ENCODE peak calls at places on chromosomes 16 and 17, in five cellular contexts. D, T, X, B and O are unnamed samples.

GRCh38 chr17:74981979-74982662 is 5.3 kb upstream of the CDR2L start:
- DNase-seq in D (peak), T (peak), X (peak), B (peak), O (peak)

GRCh38 chr17:10226930-10227695 is 28.7 kb upstream of the GAS7 start:
- DNase-seq in B (peak), X (peak), D (peak), T (peak), O (peak)

GRCh38 chr16:80580109-80580832 is 39.5 kb downstream of the DYNLRB2 start:
- DNase-seq in B (no peak), D (peak), X (no peak), T (peak), O (no peak)

GRCh38 chr16:5523794-5524193 is 426.2 kb upstream of the EEF2KMT start:
- DNase-seq in D (no peak), X (no peak), T (no peak), B (no peak), O (no peak)

GRCh38 chr17:9120471-9120870 is 99.2 kb downstream of the NTN1 start:
- DNase-seq in B (no peak), D (no peak), T (no peak), X (no peak), O (peak)

GRCh38 chr17:33142703-33143299 is 150.3 kb downstream of the ASIC2 start:
- DNase-seq in D (peak), B (no peak), X (no peak), T (no peak), O (peak)

GRCh38 chr17:53462393-53462811 is 360.3 kb upstream of the KIF2B start:
- DNase-seq in B (no peak), X (no peak), T (no peak), D (peak), O (no peak)

GRCh38 chr17:2050246-2050866 is 4.5 kb upstream of the HIC1 start:
- DNase-seq in T (peak), D (peak), X (peak), B (peak), O (peak)

GRCh38 chr17:57574040-57574513 is 171.0 kb downstream of the CCDC182 start:
- DNase-seq in B (peak), D (no peak), T (no peak), X (no peak), O (no peak)

GRCh38 chr17:77070888-77071279 is 69.9 kb upstream of the SEC14L1 start:
- DNase-seq in X (no peak), B (no peak), T (no peak), D (no peak), O (no peak)

GRCh38 chr17:36703860-36704266 is 102.5 kb downstream of the MRM1 start:
- DNase-seq in X (peak), B (peak), T (peak), D (no peak), O (peak)

GRCh38 chr16:85858984-85859817 is 39.8 kb upstream of the IRF8 start:
- DNase-seq in X (no peak), D (no peak), B (no peak), T (no peak), O (no peak)

GRCh38 chr17:75155191-75155601 is 884 bp upstream of the JPT1 start:
- DNase-seq in T (no peak), D (no peak), B (no peak), X (no peak), O (peak)

GRCh38 chr17:73571524-73572130 is 72.6 kb downstream of the SDK2 start:
- DNase-seq in D (no peak), X (peak), T (no peak), B (no peak), O (no peak)

GRCh38 chr16:31193874-31194273 is 8.7 kb downstream of the PYCARD start:
- DNase-seq in B (no peak), T (no peak), D (no peak), X (no peak), O (no peak)

GRCh38 chr17:81349397-81350319 is 45.6 kb upstream of the BAHCC1 start:
- DNase-seq in B (no peak), X (no peak), D (peak), T (no peak), O (no peak)

GRCh38 chr16:2498531-2499253 is 15.1 kb upstream of the ATP6V0C start:
- DNase-seq in B (no peak), T (no peak), D (no peak), X (peak), O (no peak)

GRCh38 chr16:83955218-83956130 is 2.4 kb downstream of the OSGIN1 start:
- DNase-seq in B (peak), X (no peak), T (no peak), D (no peak), O (no peak)

GRCh38 chr17:58513391-58513912 is 986 bp downstream of the MTMR4 start:
- DNase-seq in D (no peak), B (no peak), X (no peak), T (no peak), O (no peak)

GRCh38 chr16:28981517-28981916 is 3.3 kb upstream of the LAT start:
- DNase-seq in X (no peak), D (no peak), T (peak), B (no peak), O (peak)

GRCh38 chr16:1830213-1830612 is 3.2 kb downstream of the FAHD1 start:
- DNase-seq in B (no peak), X (no peak), T (no peak), D (no peak), O (no peak)

GRCh38 chr16:55498101-55498500 is 10.8 kb upstream of the LPCAT2 start:
- DNase-seq in T (no peak), X (no peak), D (no peak), B (no peak), O (no peak)

GRCh38 chr17:42744283-42744805 is 496 bp downstream of the EZH1 start:
- DNase-seq in D (peak), X (peak), T (peak), B (peak), O (no peak)

GRCh38 chr16:84925092-84925772 is 86.1 kb downstream of the ZDHHC7 start:
- DNase-seq in T (peak), B (peak), D (peak), X (peak), O (peak)

GRCh38 chr16:80309178-80309577 is 231.6 kb upstream of the DYNLRB2 start:
- DNase-seq in B (no peak), D (no peak), X (no peak), T (no peak), O (no peak)

GRCh38 chr17:4241535-4241934 is 22.2 kb downstream of the ANKFY1 start:
- DNase-seq in D (no peak), T (no peak), B (no peak), X (no peak), O (no peak)

GRCh38 chr17:46917041-46917440 is 5.9 kb upstream of the GOSR2 start:
- DNase-seq in T (no peak), X (no peak), D (no peak), B (no peak), O (no peak)

GRCh38 chr17:55644346-55644745 is 78.3 kb downstream of the TMEM100 start:
- DNase-seq in D (no peak), B (no peak), T (no peak), X (no peak), O (no peak)

GRCh38 chr16:14070877-14071575 is at the start of gene MRTFB:
- DNase-seq in T (peak), D (peak), X (peak), B (peak), O (peak)

GRCh38 chr17:70144260-70144846 is 25.0 kb upstream of the KCNJ2 start:
- DNase-seq in D (no peak), X (no peak), B (no peak), T (no peak), O (no peak)

GRCh38 chr17:74153821-74154430 is 49.6 kb upstream of the RPL38 start:
- DNase-seq in X (no peak), B (no peak), T (no peak), D (no peak), O (no peak)

GRCh38 chr17:9824094-9824493 is 1.6 kb upstream of the GLP2R start:
- DNase-seq in T (no peak), X (no peak), B (no peak), D (no peak), O (no peak)

GRCh38 chr16:6447046-6447445 is 885.6 kb upstream of the RBFOX1 start:
- DNase-seq in B (no peak), D (no peak), T (no peak), X (no peak), O (no peak)

GRCh38 chr17:57940653-57941329 is 14.4 kb downstream of the CUEDC1 start:
- DNase-seq in D (peak), X (no peak), B (no peak), T (no peak), O (no peak)

GRCh38 chr16:64478258-64478906 is 643.5 kb downstream of the CDH11 start:
- DNase-seq in B (no peak), D (peak), X (no peak), T (no peak), O (no peak)

GRCh38 chr16:83095926-83096692 is 469.3 kb downstream of the CDH13 start:
- DNase-seq in D (no peak), X (no peak), T (no peak), B (no peak), O (no peak)

GRCh38 chr16:68031951-68032350 is 8.9 kb downstream of the DUS2 start:
- DNase-seq in X (no peak), T (no peak), B (no peak), D (peak), O (no peak)